ENCODE peak calls at places on chromosomes 4 and X, in five cellular contexts. One of them, this sample, is unnamed.

GRCh38 chr4:113433536-113434246 is 327.8 kb downstream of the CAMK2D start:
- DNase-seq in PC-3: no peak
- DNase-seq in AG04449: no peak
- DNase-seq in SK-N-MC: no peak
- DNase-seq in NB4: no peak
- DNase-seq in this sample: no peak

GRCh38 chr4:4456351-4456750 is 69.4 kb downstream of the NSG1 start:
- DNase-seq in PC-3: peak; percentile 22
- DNase-seq in AG04449: no peak
- DNase-seq in SK-N-MC: no peak
- DNase-seq in NB4: no peak
- DNase-seq in this sample: no peak

GRCh38 chrX:114842181-114842580 is 175.2 kb downstream of the IL13RA2 start:
- DNase-seq in PC-3: peak; percentile 27
- DNase-seq in AG04449: no peak
- DNase-seq in SK-N-MC: no peak
- DNase-seq in NB4: no peak
- DNase-seq in this sample: no peak

GRCh38 chr4:89469930-89470375 is 162.4 kb upstream of the GPRIN3 start:
- DNase-seq in PC-3: peak; percentile 86
- DNase-seq in AG04449: peak; percentile 78
- DNase-seq in SK-N-MC: no peak
- DNase-seq in NB4: peak; percentile 87
- DNase-seq in this sample: no peak

GRCh38 chrX:121755541-121755940 is 708.1 kb downstream of the GLUD2 start:
- DNase-seq in PC-3: no peak
- DNase-seq in AG04449: no peak
- DNase-seq in SK-N-MC: no peak
- DNase-seq in NB4: peak; percentile 6
- DNase-seq in this sample: no peak

GRCh38 chr4:151788021-151788420 is 27.2 kb upstream of the GATB start:
- DNase-seq in PC-3: no peak
- DNase-seq in AG04449: no peak
- DNase-seq in SK-N-MC: no peak
- DNase-seq in NB4: no peak
- DNase-seq in this sample: no peak

GRCh38 chrX:68697465-68698125 is 50.1 kb downstream of the STARD8 start:
- DNase-seq in PC-3: no peak
- DNase-seq in AG04449: no peak
- DNase-seq in SK-N-MC: no peak
- DNase-seq in NB4: no peak
- DNase-seq in this sample: no peak

GRCh38 chr4:131526686-131527085 is 1622.4 kb upstream of the PCDH10 start:
- DNase-seq in PC-3: no peak
- DNase-seq in AG04449: no peak
- DNase-seq in SK-N-MC: no peak
- DNase-seq in NB4: no peak
- DNase-seq in this sample: no peak

GRCh38 chrX:37926700-37927099 is 79.3 kb upstream of the DYNLT3 start:
- DNase-seq in PC-3: peak; percentile 69
- DNase-seq in AG04449: peak; percentile 0
- DNase-seq in SK-N-MC: no peak
- DNase-seq in NB4: peak; percentile 42
- DNase-seq in this sample: peak; percentile 81

GRCh38 chr4:32789026-32789608 is 2068.9 kb downstream of the PCDH7 start:
- DNase-seq in PC-3: peak; percentile 76
- DNase-seq in AG04449: no peak
- DNase-seq in SK-N-MC: peak; percentile 74
- DNase-seq in NB4: no peak
- DNase-seq in this sample: no peak

GRCh38 chr4:176383273-176384077 is 63.7 kb downstream of the SPCS3 start:
- DNase-seq in PC-3: peak; percentile 15
- DNase-seq in AG04449: no peak
- DNase-seq in SK-N-MC: no peak
- DNase-seq in NB4: no peak
- DNase-seq in this sample: no peak

GRCh38 chr4:132493476-132493875 is 655.6 kb upstream of the PCDH10 start:
- DNase-seq in PC-3: no peak
- DNase-seq in AG04449: no peak
- DNase-seq in SK-N-MC: no peak
- DNase-seq in NB4: no peak
- DNase-seq in this sample: no peak

GRCh38 chr4:126778348-126778747 is 854.4 kb upstream of the INTU start:
- DNase-seq in PC-3: peak; percentile 30
- DNase-seq in AG04449: no peak
- DNase-seq in SK-N-MC: peak; percentile 50
- DNase-seq in NB4: peak; percentile 15
- DNase-seq in this sample: no peak

GRCh38 chr4:14111730-14112171 is 484.2 kb upstream of the BOD1L1 start:
- DNase-seq in PC-3: peak; percentile 94
- DNase-seq in AG04449: peak; percentile 78
- DNase-seq in SK-N-MC: peak; percentile 72
- DNase-seq in NB4: peak; percentile 7
- DNase-seq in this sample: no peak

GRCh38 chrX:17046478-17047097 is 100.1 kb downstream of the REPS2 start:
- DNase-seq in PC-3: peak; percentile 77
- DNase-seq in AG04449: no peak
- DNase-seq in SK-N-MC: peak; percentile 34
- DNase-seq in NB4: peak; percentile 71
- DNase-seq in this sample: peak; percentile 84

This sample was measured in Karpas-422.